ENCODE peak calls at places on chromosomes 1 and 21, in ten cellular contexts. One of them, this sample, is unnamed.

GRCh38 chr21:25560151-25560783 is 47.0 kb downstream of the MRPL39 start:
- DNase-seq in NCI-H1417: no peak
- DNase-seq in left cardiac atrium: no peak
- DNase-seq in stimulated activated CD8-positive, alpha-beta memory T cell treated with anti-CD3 and anti-CD28 coated beads, Interleukin-7, amount 100 ng/mL, for 1 hour: no peak
- DNase-seq in naive B cell: no peak
- DNase-seq in Kasumi-1: no peak
- DNase-seq in heart right ventricle: no peak
- DNase-seq in activated CD4-positive, alpha-beta T cell treated with anti-CD3 and anti-CD28 coated beads, Interleukin-2, amount 10 ng/mL, durations not matched to agents 7 days and 5 days: no peak
- DNase-seq in adrenal gland: no peak
- DNase-seq in colonic mucosa: no peak
- DNase-seq in this sample: no peak

GRCh38 chr1:185843971-185844370 is 109.8 kb downstream of the HMCN1 start:
- DNase-seq in adrenal gland: no peak
- DNase-seq in heart right ventricle: no peak
- DNase-seq in colonic mucosa: no peak
- DNase-seq in NCI-H1417: no peak
- DNase-seq in activated CD4-positive, alpha-beta T cell treated with anti-CD3 and anti-CD28 coated beads, Interleukin-2, amount 10 ng/mL, durations not matched to agents 7 days and 5 days: no peak
- DNase-seq in stimulated activated CD8-positive, alpha-beta memory T cell treated with anti-CD3 and anti-CD28 coated beads, Interleukin-7, amount 100 ng/mL, for 1 hour: no peak
- DNase-seq in left cardiac atrium: no peak
- DNase-seq in naive B cell: no peak
- DNase-seq in Kasumi-1: no peak
- DNase-seq in this sample: no peak

GRCh38 chr1:145961425-145962156 is 2.8 kb downstream of the ANKRD34A start:
- DNase-seq in adrenal gland: peak
- DNase-seq in stimulated activated CD8-positive, alpha-beta memory T cell treated with anti-CD3 and anti-CD28 coated beads, Interleukin-7, amount 100 ng/mL, for 1 hour: no peak
- DNase-seq in Kasumi-1: peak
- DNase-seq in naive B cell: no peak
- DNase-seq in colonic mucosa: peak
- DNase-seq in NCI-H1417: peak
- DNase-seq in heart right ventricle: peak
- DNase-seq in left cardiac atrium: peak
- DNase-seq in activated CD4-positive, alpha-beta T cell treated with anti-CD3 and anti-CD28 coated beads, Interleukin-2, amount 10 ng/mL, durations not matched to agents 7 days and 5 days: peak
- DNase-seq in this sample: no peak

GRCh38 chr1:102687383-102687782 is 420.9 kb downstream of the COL11A1 start:
- DNase-seq in naive B cell: no peak
- DNase-seq in NCI-H1417: no peak
- DNase-seq in heart right ventricle: no peak
- DNase-seq in adrenal gland: no peak
- DNase-seq in left cardiac atrium: no peak
- DNase-seq in colonic mucosa: no peak
- DNase-seq in Kasumi-1: no peak
- DNase-seq in stimulated activated CD8-positive, alpha-beta memory T cell treated with anti-CD3 and anti-CD28 coated beads, Interleukin-7, amount 100 ng/mL, for 1 hour: no peak
- DNase-seq in activated CD4-positive, alpha-beta T cell treated with anti-CD3 and anti-CD28 coated beads, Interleukin-2, amount 10 ng/mL, durations not matched to agents 7 days and 5 days: no peak
- DNase-seq in this sample: no peak

GRCh38 chr1:201022178-201022823 is 1.2 kb downstream of the KIF21B start:
- DNase-seq in naive B cell: no peak
- DNase-seq in heart right ventricle: no peak
- DNase-seq in NCI-H1417: peak
- DNase-seq in Kasumi-1: no peak
- DNase-seq in left cardiac atrium: peak
- DNase-seq in activated CD4-positive, alpha-beta T cell treated with anti-CD3 and anti-CD28 coated beads, Interleukin-2, amount 10 ng/mL, durations not matched to agents 7 days and 5 days: no peak
- DNase-seq in stimulated activated CD8-positive, alpha-beta memory T cell treated with anti-CD3 and anti-CD28 coated beads, Interleukin-7, amount 100 ng/mL, for 1 hour: no peak
- DNase-seq in colonic mucosa: no peak
- DNase-seq in adrenal gland: no peak
- DNase-seq in this sample: no peak

GRCh38 chr1:25190260-25190659 is 42.0 kb downstream of the SYF2 start:
- DNase-seq in naive B cell: no peak
- DNase-seq in adrenal gland: no peak
- DNase-seq in heart right ventricle: no peak
- DNase-seq in NCI-H1417: no peak
- DNase-seq in stimulated activated CD8-positive, alpha-beta memory T cell treated with anti-CD3 and anti-CD28 coated beads, Interleukin-7, amount 100 ng/mL, for 1 hour: no peak
- DNase-seq in left cardiac atrium: no peak
- DNase-seq in activated CD4-positive, alpha-beta T cell treated with anti-CD3 and anti-CD28 coated beads, Interleukin-2, amount 10 ng/mL, durations not matched to agents 7 days and 5 days: no peak
- DNase-seq in colonic mucosa: no peak
- DNase-seq in Kasumi-1: no peak
- DNase-seq in this sample: no peak

GRCh38 chr1:232521660-232522059 is 108.3 kb downstream of the SIPA1L2 start:
- DNase-seq in colonic mucosa: no peak
- DNase-seq in Kasumi-1: no peak
- DNase-seq in stimulated activated CD8-positive, alpha-beta memory T cell treated with anti-CD3 and anti-CD28 coated beads, Interleukin-7, amount 100 ng/mL, for 1 hour: no peak
- DNase-seq in heart right ventricle: no peak
- DNase-seq in NCI-H1417: no peak
- DNase-seq in adrenal gland: no peak
- DNase-seq in left cardiac atrium: no peak
- DNase-seq in activated CD4-positive, alpha-beta T cell treated with anti-CD3 and anti-CD28 coated beads, Interleukin-2, amount 10 ng/mL, durations not matched to agents 7 days and 5 days: no peak
- DNase-seq in naive B cell: no peak
- DNase-seq in this sample: no peak

GRCh38 chr1:6287431-6287886 is 26.6 kb upstream of the GPR153 start:
- DNase-seq in activated CD4-positive, alpha-beta T cell treated with anti-CD3 and anti-CD28 coated beads, Interleukin-2, amount 10 ng/mL, durations not matched to agents 7 days and 5 days: no peak
- DNase-seq in heart right ventricle: no peak
- DNase-seq in NCI-H1417: no peak
- DNase-seq in Kasumi-1: no peak
- DNase-seq in stimulated activated CD8-positive, alpha-beta memory T cell treated with anti-CD3 and anti-CD28 coated beads, Interleukin-7, amount 100 ng/mL, for 1 hour: no peak
- DNase-seq in left cardiac atrium: peak
- DNase-seq in colonic mucosa: no peak
- DNase-seq in adrenal gland: no peak
- DNase-seq in naive B cell: no peak
- DNase-seq in this sample: no peak

GRCh38 chr1:206589206-206589605 is 23.1 kb downstream of the EIF2D start:
- DNase-seq in adrenal gland: peak
- DNase-seq in Kasumi-1: no peak
- DNase-seq in NCI-H1417: no peak
- DNase-seq in stimulated activated CD8-positive, alpha-beta memory T cell treated with anti-CD3 and anti-CD28 coated beads, Interleukin-7, amount 100 ng/mL, for 1 hour: no peak
- DNase-seq in left cardiac atrium: peak
- DNase-seq in naive B cell: no peak
- DNase-seq in activated CD4-positive, alpha-beta T cell treated with anti-CD3 and anti-CD28 coated beads, Interleukin-2, amount 10 ng/mL, durations not matched to agents 7 days and 5 days: no peak
- DNase-seq in colonic mucosa: no peak
- DNase-seq in heart right ventricle: no peak
- DNase-seq in this sample: no peak

GRCh38 chr1:235270625-235271024 is 57.4 kb downstream of the ARID4B start:
- DNase-seq in naive B cell: no peak
- DNase-seq in colonic mucosa: no peak
- DNase-seq in stimulated activated CD8-positive, alpha-beta memory T cell treated with anti-CD3 and anti-CD28 coated beads, Interleukin-7, amount 100 ng/mL, for 1 hour: no peak
- DNase-seq in Kasumi-1: peak
- DNase-seq in heart right ventricle: no peak
- DNase-seq in activated CD4-positive, alpha-beta T cell treated with anti-CD3 and anti-CD28 coated beads, Interleukin-2, amount 10 ng/mL, durations not matched to agents 7 days and 5 days: no peak
- DNase-seq in adrenal gland: no peak
- DNase-seq in left cardiac atrium: no peak
- DNase-seq in NCI-H1417: no peak
- DNase-seq in this sample: no peak

GRCh38 chr21:34912022-34912933 is 136.8 kb downstream of the RUNX1 start:
- DNase-seq in heart right ventricle: no peak
- DNase-seq in stimulated activated CD8-positive, alpha-beta memory T cell treated with anti-CD3 and anti-CD28 coated beads, Interleukin-7, amount 100 ng/mL, for 1 hour: no peak
- DNase-seq in naive B cell: no peak
- DNase-seq in left cardiac atrium: no peak
- DNase-seq in adrenal gland: no peak
- DNase-seq in NCI-H1417: no peak
- DNase-seq in colonic mucosa: no peak
- DNase-seq in activated CD4-positive, alpha-beta T cell treated with anti-CD3 and anti-CD28 coated beads, Interleukin-2, amount 10 ng/mL, durations not matched to agents 7 days and 5 days: no peak
- DNase-seq in Kasumi-1: no peak
- DNase-seq in this sample: no peak

GRCh38 chr1:91708691-91709090 is 177.3 kb downstream of the TGFBR3 start:
- DNase-seq in NCI-H1417: no peak
- DNase-seq in stimulated activated CD8-positive, alpha-beta memory T cell treated with anti-CD3 and anti-CD28 coated beads, Interleukin-7, amount 100 ng/mL, for 1 hour: no peak
- DNase-seq in heart right ventricle: no peak
- DNase-seq in colonic mucosa: no peak
- DNase-seq in Kasumi-1: no peak
- DNase-seq in adrenal gland: no peak
- DNase-seq in naive B cell: no peak
- DNase-seq in left cardiac atrium: no peak
- DNase-seq in activated CD4-positive, alpha-beta T cell treated with anti-CD3 and anti-CD28 coated beads, Interleukin-2, amount 10 ng/mL, durations not matched to agents 7 days and 5 days: no peak
- DNase-seq in this sample: no peak